ENCODE peak calls at places on chromosomes 1 and 21, in five cellular contexts. One of them, this sample, is unnamed.
A peak's percentile ranks its signal among the peaks of the same experiment; 100 is the strongest.

GRCh38 chr1:5754817-5755551 is 237.2 kb downstream of the NPHP4 start:
- DNase-seq in GM06990: no peak
- DNase-seq in thyroid gland: no peak
- DNase-seq in BJ: no peak
- DNase-seq in CD4-positive, alpha-beta T cell: no peak
- DNase-seq in this sample: no peak

GRCh38 chr21:32794643-32795042 is 23.1 kb upstream of the PAXBP1 start:
- DNase-seq in GM06990: no peak
- DNase-seq in CD4-positive, alpha-beta T cell: no peak
- DNase-seq in BJ: no peak
- DNase-seq in thyroid gland: no peak
- DNase-seq in this sample: no peak

GRCh38 chr1:33118274-33118673 is 37.3 kb downstream of the AZIN2 start:
- DNase-seq in BJ: no peak
- DNase-seq in thyroid gland: no peak
- DNase-seq in GM06990: no peak
- DNase-seq in CD4-positive, alpha-beta T cell: no peak
- DNase-seq in this sample: no peak

GRCh38 chr1:235315735-235316134 is 12.2 kb downstream of the ARID4B start:
- DNase-seq in BJ: no peak
- DNase-seq in CD4-positive, alpha-beta T cell: no peak
- DNase-seq in GM06990: no peak
- DNase-seq in thyroid gland: no peak
- DNase-seq in this sample: no peak

GRCh38 chr21:43812957-43813730 is 23.8 kb downstream of the RRP1 start:
- DNase-seq in BJ: no peak
- DNase-seq in CD4-positive, alpha-beta T cell: no peak
- DNase-seq in GM06990: no peak
- DNase-seq in thyroid gland: no peak
- DNase-seq in this sample: no peak

GRCh38 chr1:185670187-185670627 is 64.0 kb upstream of the HMCN1 start:
- DNase-seq in BJ: no peak
- DNase-seq in GM06990: no peak
- DNase-seq in CD4-positive, alpha-beta T cell: peak; percentile 45
- DNase-seq in thyroid gland: peak; percentile 50
- DNase-seq in this sample: peak; percentile 70

GRCh38 chr1:245277276-245277675 is 122.5 kb downstream of the KIF26B start:
- DNase-seq in GM06990: no peak
- DNase-seq in BJ: no peak
- DNase-seq in thyroid gland: peak; percentile 54
- DNase-seq in CD4-positive, alpha-beta T cell: no peak
- DNase-seq in this sample: no peak

GRCh38 chr1:9628541-9629444 is 22.7 kb upstream of the PIK3CD start:
- DNase-seq in BJ: no peak
- DNase-seq in CD4-positive, alpha-beta T cell: peak; percentile 39
- DNase-seq in GM06990: peak; percentile 82
- DNase-seq in thyroid gland: no peak
- DNase-seq in this sample: no peak

GRCh38 chr1:193542668-193543067 is 356.3 kb upstream of the B3GALT2 start:
- DNase-seq in GM06990: no peak
- DNase-seq in BJ: no peak
- DNase-seq in thyroid gland: peak; percentile 20
- DNase-seq in CD4-positive, alpha-beta T cell: no peak
- DNase-seq in this sample: peak; percentile 7

GRCh38 chr1:20409017-20409416 is 77.0 kb downstream of the CAMK2N1 start:
- DNase-seq in GM06990: no peak
- DNase-seq in thyroid gland: no peak
- DNase-seq in CD4-positive, alpha-beta T cell: no peak
- DNase-seq in BJ: no peak
- DNase-seq in this sample: no peak

GRCh38 chr1:227937031-227937430 is 10.7 kb downstream of the WNT9A start:
- DNase-seq in thyroid gland: no peak
- DNase-seq in BJ: no peak
- DNase-seq in CD4-positive, alpha-beta T cell: no peak
- DNase-seq in GM06990: no peak
- DNase-seq in this sample: no peak

GRCh38 chr21:36509966-36510742 is 30.2 kb upstream of the CLDN14 start:
- DNase-seq in BJ: no peak
- DNase-seq in CD4-positive, alpha-beta T cell: no peak
- DNase-seq in GM06990: no peak
- DNase-seq in thyroid gland: peak; percentile 95
- DNase-seq in this sample: peak; percentile 85

GRCh38 chr21:14591882-14592281 is 45.8 kb upstream of the SAMSN1 start:
- DNase-seq in thyroid gland: no peak
- DNase-seq in CD4-positive, alpha-beta T cell: peak; percentile 6
- DNase-seq in BJ: no peak
- DNase-seq in GM06990: no peak
- DNase-seq in this sample: no peak

GRCh38 chr1:106502659-106503058 is 553.8 kb upstream of the PRMT6 start:
- DNase-seq in BJ: no peak
- DNase-seq in thyroid gland: no peak
- DNase-seq in GM06990: no peak
- DNase-seq in CD4-positive, alpha-beta T cell: no peak
- DNase-seq in this sample: peak; percentile 73

GRCh38 chr1:84078108-84078823 is 65.8 kb upstream of the PRKACB start:
- DNase-seq in thyroid gland: no peak
- DNase-seq in CD4-positive, alpha-beta T cell: no peak
- DNase-seq in BJ: no peak
- DNase-seq in GM06990: no peak
- DNase-seq in this sample: peak; percentile 24

GRCh38 chr1:154841384-154841783 is 28.7 kb downstream of the KCNN3 start:
- DNase-seq in thyroid gland: no peak
- DNase-seq in BJ: no peak
- DNase-seq in CD4-positive, alpha-beta T cell: no peak
- DNase-seq in GM06990: no peak
- DNase-seq in this sample: no peak

GRCh38 chr1:23801338-23801748 is 789 bp upstream of the GALE start:
- DNase-seq in CD4-positive, alpha-beta T cell: no peak
- DNase-seq in BJ: no peak
- DNase-seq in thyroid gland: peak; percentile 26
- DNase-seq in GM06990: no peak
- DNase-seq in this sample: peak; percentile 51

GRCh38 chr1:68104155-68104554 is 53.7 kb upstream of the DIRAS3 start:
- DNase-seq in CD4-positive, alpha-beta T cell: no peak
- DNase-seq in GM06990: no peak
- DNase-seq in BJ: no peak
- DNase-seq in thyroid gland: no peak
- DNase-seq in this sample: no peak

GRCh38 chr1:63362578-63362977 is 4.8 kb upstream of the ALG6 start:
- DNase-seq in thyroid gland: no peak
- DNase-seq in GM06990: no peak
- DNase-seq in BJ: no peak
- DNase-seq in CD4-positive, alpha-beta T cell: no peak
- DNase-seq in this sample: no peak

GRCh38 chr1:183651621-183652020 is 1.5 kb downstream of the APOBEC4 start:
- DNase-seq in thyroid gland: no peak
- DNase-seq in BJ: no peak
- DNase-seq in GM06990: no peak
- DNase-seq in CD4-positive, alpha-beta T cell: no peak
- DNase-seq in this sample: no peak

GRCh38 chr1:115423776-115424175 is 85.7 kb upstream of the NGF start:
- DNase-seq in CD4-positive, alpha-beta T cell: no peak
- DNase-seq in thyroid gland: no peak
- DNase-seq in GM06990: no peak
- DNase-seq in BJ: no peak
- DNase-seq in this sample: no peak

GRCh38 chr1:35931424-35932157 is 686 bp downstream of the AGO3 start:
- DNase-seq in CD4-positive, alpha-beta T cell: no peak
- DNase-seq in GM06990: no peak
- DNase-seq in BJ: no peak
- DNase-seq in thyroid gland: peak; percentile 64
- DNase-seq in this sample: peak; percentile 28

GRCh38 chr1:23370744-23371710 is 1.4 kb upstream of the ZNF436 start:
- DNase-seq in thyroid gland: peak; percentile 82
- DNase-seq in BJ: no peak
- DNase-seq in CD4-positive, alpha-beta T cell: no peak
- DNase-seq in GM06990: no peak
- DNase-seq in this sample: peak; percentile 64

GRCh38 chr1:181469829-181470228 is 13.5 kb upstream of the CACNA1E start:
- DNase-seq in CD4-positive, alpha-beta T cell: no peak
- DNase-seq in thyroid gland: peak; percentile 9
- DNase-seq in GM06990: no peak
- DNase-seq in BJ: peak; percentile 49
- DNase-seq in this sample: peak; percentile 71

GRCh38 chr1:12406218-12407021 is 176.6 kb downstream of the VPS13D start:
- DNase-seq in thyroid gland: no peak
- DNase-seq in BJ: peak; percentile 61
- DNase-seq in CD4-positive, alpha-beta T cell: no peak
- DNase-seq in GM06990: no peak
- DNase-seq in this sample: no peak

GRCh38 chr1:203813581-203814341 is 18.3 kb downstream of the ZBED6 start:
- DNase-seq in CD4-positive, alpha-beta T cell: no peak
- DNase-seq in GM06990: no peak
- DNase-seq in BJ: no peak
- DNase-seq in thyroid gland: no peak
- DNase-seq in this sample: no peak

GRCh38 chr1:155267373-155267772 is 5.2 kb upstream of the SCAMP3 start:
- DNase-seq in thyroid gland: no peak
- DNase-seq in GM06990: no peak
- DNase-seq in BJ: no peak
- DNase-seq in CD4-positive, alpha-beta T cell: no peak
- DNase-seq in this sample: no peak

GRCh38 chr1:76901158-76901767 is 34.0 kb downstream of the ST6GALNAC5 start:
- DNase-seq in GM06990: peak; percentile 7
- DNase-seq in thyroid gland: peak; percentile 16
- DNase-seq in CD4-positive, alpha-beta T cell: no peak
- DNase-seq in BJ: no peak
- DNase-seq in this sample: peak; percentile 76

DNA sequence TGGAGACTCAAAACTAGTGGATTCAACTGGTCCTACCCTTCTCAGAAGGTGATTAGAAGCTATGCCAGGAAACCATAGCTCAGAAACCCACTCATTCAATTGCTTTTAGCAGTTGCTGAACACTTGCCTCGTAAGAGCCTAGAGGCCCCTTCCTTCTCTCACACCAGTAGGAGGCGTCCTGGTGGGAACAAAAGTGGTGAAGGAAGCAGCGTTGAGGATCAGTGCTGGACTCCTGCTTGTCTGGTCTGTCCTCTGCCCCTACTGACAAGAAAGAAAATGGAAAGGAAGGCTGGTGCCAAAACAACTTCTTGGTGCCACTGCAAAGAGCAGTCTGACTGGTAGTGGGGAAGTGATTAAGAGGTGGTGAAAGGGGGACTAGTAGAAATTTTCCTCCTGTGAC is 269.7 kb downstream of the LMO4 start:
- DNase-seq in thyroid gland: no peak
- DNase-seq in BJ: no peak
- DNase-seq in CD4-positive, alpha-beta T cell: no peak
- DNase-seq in GM06990: no peak
- DNase-seq in this sample: no peak
- TF ChIP-seq CTCF in thyroid gland: no peak
- TF ChIP-seq CTCF in BJ: no peak
- TF ChIP-seq CTCF in CD4-positive, alpha-beta T cell: no peak
- TF ChIP-seq CTCF in GM06990: peak; percentile 53
- TF ChIP-seq CTCF in this sample: no peak

DNA sequence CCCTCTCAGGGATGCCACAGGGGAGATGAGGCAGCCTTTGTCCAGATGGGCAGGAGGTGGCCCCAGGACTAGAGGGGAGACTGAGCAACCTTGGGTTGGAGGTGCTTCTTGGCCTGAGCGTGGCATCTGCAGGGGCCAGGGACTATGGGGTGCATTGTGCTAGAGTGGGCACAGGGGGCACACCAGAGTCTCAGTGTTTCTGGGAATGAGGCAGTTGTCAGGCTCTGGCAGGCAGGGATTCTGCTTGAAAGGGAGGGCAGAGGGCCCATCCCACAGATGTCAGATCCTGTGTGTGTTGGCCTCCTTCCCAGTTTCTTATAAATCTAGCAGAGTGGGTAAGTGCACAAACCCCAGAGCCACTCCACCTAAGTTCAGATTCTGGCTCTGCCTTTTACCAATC is 13.7 kb downstream of the LGR6 start:
- DNase-seq in CD4-positive, alpha-beta T cell: no peak
- DNase-seq in GM06990: no peak
- DNase-seq in BJ: peak; percentile 5
- DNase-seq in thyroid gland: no peak
- DNase-seq in this sample: peak; percentile 31
- TF ChIP-seq CTCF in CD4-positive, alpha-beta T cell: no peak
- TF ChIP-seq CTCF in GM06990: no peak
- TF ChIP-seq CTCF in BJ: peak; percentile 3
- TF ChIP-seq CTCF in thyroid gland: no peak
- TF ChIP-seq CTCF in this sample: no peak

GRCh38 chr1:89089962-89090361 is 25.0 kb upstream of the GBP1 start:
- DNase-seq in GM06990: no peak
- DNase-seq in CD4-positive, alpha-beta T cell: no peak
- DNase-seq in BJ: no peak
- DNase-seq in thyroid gland: no peak
- DNase-seq in this sample: peak; percentile 3
- TF ChIP-seq CTCF in GM06990: no peak
- TF ChIP-seq CTCF in CD4-positive, alpha-beta T cell: no peak
- TF ChIP-seq CTCF in BJ: no peak
- TF ChIP-seq CTCF in thyroid gland: no peak
- TF ChIP-seq CTCF in this sample: no peak

GRCh38 chr1:162502077-162502476 is 4.5 kb downstream of the UHMK1 start:
- DNase-seq in BJ: no peak
- DNase-seq in thyroid gland: no peak
- DNase-seq in CD4-positive, alpha-beta T cell: no peak
- DNase-seq in GM06990: no peak
- DNase-seq in this sample: no peak

GRCh38 chr1:162497104-162497722 is 405 bp upstream of the UHMK1 start:
- DNase-seq in BJ: no peak
- DNase-seq in thyroid gland: peak; percentile 1
- DNase-seq in CD4-positive, alpha-beta T cell: no peak
- DNase-seq in GM06990: peak; percentile 3
- DNase-seq in this sample: no peak

GRCh38 chr1:162500805-162501204 is 3.2 kb downstream of the UHMK1 start:
- DNase-seq in CD4-positive, alpha-beta T cell: no peak
- DNase-seq in GM06990: no peak
- DNase-seq in thyroid gland: no peak
- DNase-seq in BJ: no peak
- DNase-seq in this sample: no peak

GRCh38 chr1:162498442-162498785 is 796 bp downstream of the UHMK1 start:
- DNase-seq in BJ: no peak
- DNase-seq in thyroid gland: no peak
- DNase-seq in CD4-positive, alpha-beta T cell: no peak
- DNase-seq in GM06990: no peak
- DNase-seq in this sample: peak; percentile 4

DNA sequence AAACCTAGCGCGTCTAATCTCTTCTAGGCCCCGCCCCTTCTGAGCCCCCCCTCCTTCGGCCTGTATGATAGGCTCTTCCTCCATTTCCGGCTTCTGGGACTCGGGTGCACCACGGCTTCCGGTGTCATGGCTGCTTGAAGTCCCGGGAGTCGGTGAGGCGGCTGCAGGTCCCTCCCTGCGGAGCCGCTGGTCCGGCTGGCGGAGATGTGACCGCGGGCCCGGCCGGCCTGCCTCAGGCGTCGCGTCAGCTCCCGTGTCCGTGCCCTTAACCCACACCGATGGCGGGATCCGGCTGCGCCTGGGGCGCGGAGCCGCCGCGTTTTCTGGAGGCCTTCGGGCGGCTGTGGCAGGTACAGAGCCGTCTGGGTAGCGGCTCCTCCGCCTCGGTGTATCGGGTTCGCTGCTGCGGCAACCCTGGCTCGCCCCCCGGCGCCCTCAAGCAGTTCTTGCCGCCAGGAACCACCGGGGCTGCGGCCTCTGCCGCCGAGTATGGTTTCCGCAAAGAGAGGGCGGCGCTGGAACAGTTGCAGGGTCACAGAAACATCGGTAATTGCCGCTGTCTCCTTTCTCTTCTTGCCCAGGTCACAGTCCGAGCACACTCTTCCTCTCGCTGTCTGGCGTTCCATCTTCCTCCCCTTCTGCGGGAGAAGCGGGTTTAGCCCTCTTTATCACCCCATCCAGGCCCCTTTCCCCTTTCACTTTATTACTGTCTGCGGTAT is at the start of gene UHMK1:
- DNase-seq in thyroid gland: peak; percentile 93
- DNase-seq in BJ: peak; percentile 43
- DNase-seq in GM06990: peak; percentile 85
- DNase-seq in CD4-positive, alpha-beta T cell: peak; percentile 81
- DNase-seq in this sample: peak; percentile 94
- TF ChIP-seq CTCF in thyroid gland: no peak
- TF ChIP-seq CTCF in BJ: no peak
- TF ChIP-seq CTCF in GM06990: no peak
- TF ChIP-seq CTCF in CD4-positive, alpha-beta T cell: no peak
- TF ChIP-seq CTCF in this sample: no peak

This sample was measured in epithelial cell of esophagus.